ENCODE peak calls at places on chromosomes 13 and 19, in ten cellular contexts. One of them, this sample, is unnamed.

GRCh38 chr13:49374585-49375290 is 69.1 kb downstream of the CAB39L start:
- DNase-seq in HS-5: peak; percentile 41
- DNase-seq in sigmoid colon: no peak
- DNase-seq in AG20443: peak; percentile 67
- DNase-seq in frontal cortex: no peak
- DNase-seq in H4: peak; percentile 11
- DNase-seq in mammary epithelial cell: peak; percentile 83
- DNase-seq in dorsolateral prefrontal cortex: no peak
- DNase-seq in mesendoderm: no peak
- DNase-seq in activated T-cell treated with anti-CD3 and anti-CD28 coated beads, Interleukin-2, amount 50 U/mL, for 72 hours: no peak
- DNase-seq in this sample: no peak

GRCh38 chr13:59034198-59034597 is 1129.5 kb downstream of the DIAPH3 start:
- DNase-seq in HS-5: no peak
- DNase-seq in sigmoid colon: no peak
- DNase-seq in AG20443: no peak
- DNase-seq in frontal cortex: no peak
- DNase-seq in H4: no peak
- DNase-seq in mammary epithelial cell: no peak
- DNase-seq in dorsolateral prefrontal cortex: no peak
- DNase-seq in mesendoderm: peak; percentile 60
- DNase-seq in activated T-cell treated with anti-CD3 and anti-CD28 coated beads, Interleukin-2, amount 50 U/mL, for 72 hours: no peak
- DNase-seq in this sample: no peak

GRCh38 chr19:30371960-30372824 is at the start of gene ZNF536:
- DNase-seq in HS-5: no peak
- DNase-seq in sigmoid colon: no peak
- DNase-seq in AG20443: peak; percentile 29
- DNase-seq in frontal cortex: peak; percentile 75
- DNase-seq in H4: no peak
- DNase-seq in mammary epithelial cell: no peak
- DNase-seq in dorsolateral prefrontal cortex: peak; percentile 64
- DNase-seq in mesendoderm: no peak
- DNase-seq in activated T-cell treated with anti-CD3 and anti-CD28 coated beads, Interleukin-2, amount 50 U/mL, for 72 hours: no peak
- DNase-seq in this sample: no peak

GRCh38 chr13:72694314-72694713 is 33.1 kb downstream of the MZT1 start:
- DNase-seq in HS-5: no peak
- DNase-seq in sigmoid colon: no peak
- DNase-seq in AG20443: no peak
- DNase-seq in frontal cortex: no peak
- DNase-seq in H4: no peak
- DNase-seq in mammary epithelial cell: no peak
- DNase-seq in dorsolateral prefrontal cortex: no peak
- DNase-seq in mesendoderm: peak; percentile 21
- DNase-seq in activated T-cell treated with anti-CD3 and anti-CD28 coated beads, Interleukin-2, amount 50 U/mL, for 72 hours: no peak
- DNase-seq in this sample: no peak

GRCh38 chr19:17294051-17294891 is 9.0 kb downstream of the ABHD8 start:
- DNase-seq in HS-5: no peak
- DNase-seq in sigmoid colon: no peak
- DNase-seq in AG20443: peak; percentile 62
- DNase-seq in frontal cortex: no peak
- DNase-seq in H4: no peak
- DNase-seq in mammary epithelial cell: no peak
- DNase-seq in dorsolateral prefrontal cortex: no peak
- DNase-seq in mesendoderm: peak; percentile 77
- DNase-seq in activated T-cell treated with anti-CD3 and anti-CD28 coated beads, Interleukin-2, amount 50 U/mL, for 72 hours: peak; percentile 79
- DNase-seq in this sample: peak; percentile 29

GRCh38 chr13:73833331-73834070 is 300.7 kb downstream of the KLF12 start:
- DNase-seq in HS-5: no peak
- DNase-seq in sigmoid colon: no peak
- DNase-seq in AG20443: no peak
- DNase-seq in frontal cortex: no peak
- DNase-seq in H4: no peak
- DNase-seq in mammary epithelial cell: no peak
- DNase-seq in dorsolateral prefrontal cortex: no peak
- DNase-seq in mesendoderm: no peak
- DNase-seq in activated T-cell treated with anti-CD3 and anti-CD28 coated beads, Interleukin-2, amount 50 U/mL, for 72 hours: no peak
- DNase-seq in this sample: no peak

GRCh38 chr13:73891805-73892204 is 242.4 kb downstream of the KLF12 start:
- DNase-seq in HS-5: no peak
- DNase-seq in sigmoid colon: no peak
- DNase-seq in AG20443: no peak
- DNase-seq in frontal cortex: no peak
- DNase-seq in H4: no peak
- DNase-seq in mammary epithelial cell: no peak
- DNase-seq in dorsolateral prefrontal cortex: no peak
- DNase-seq in mesendoderm: no peak
- DNase-seq in activated T-cell treated with anti-CD3 and anti-CD28 coated beads, Interleukin-2, amount 50 U/mL, for 72 hours: no peak
- DNase-seq in this sample: no peak

GRCh38 chr19:54138777-54139256 is 1.3 kb downstream of the CNOT3 start:
- DNase-seq in HS-5: no peak
- DNase-seq in sigmoid colon: no peak
- DNase-seq in AG20443: no peak
- DNase-seq in frontal cortex: no peak
- DNase-seq in H4: no peak
- DNase-seq in mammary epithelial cell: no peak
- DNase-seq in dorsolateral prefrontal cortex: no peak
- DNase-seq in mesendoderm: peak; percentile 17
- DNase-seq in activated T-cell treated with anti-CD3 and anti-CD28 coated beads, Interleukin-2, amount 50 U/mL, for 72 hours: no peak
- DNase-seq in this sample: no peak

GRCh38 chr13:70905035-70905434 is 796.8 kb upstream of the KLHL1 start:
- DNase-seq in HS-5: no peak
- DNase-seq in sigmoid colon: no peak
- DNase-seq in AG20443: no peak
- DNase-seq in frontal cortex: no peak
- DNase-seq in H4: no peak
- DNase-seq in mammary epithelial cell: no peak
- DNase-seq in dorsolateral prefrontal cortex: no peak
- DNase-seq in mesendoderm: no peak
- DNase-seq in activated T-cell treated with anti-CD3 and anti-CD28 coated beads, Interleukin-2, amount 50 U/mL, for 72 hours: no peak
- DNase-seq in this sample: no peak

GRCh38 chr19:18657590-18658365 is 20.9 kb downstream of the KLHL26 start:
- DNase-seq in HS-5: no peak
- DNase-seq in sigmoid colon: peak; percentile 82
- DNase-seq in AG20443: peak; percentile 45
- DNase-seq in frontal cortex: no peak
- DNase-seq in H4: no peak
- DNase-seq in mammary epithelial cell: no peak
- DNase-seq in dorsolateral prefrontal cortex: no peak
- DNase-seq in mesendoderm: peak; percentile 87
- DNase-seq in activated T-cell treated with anti-CD3 and anti-CD28 coated beads, Interleukin-2, amount 50 U/mL, for 72 hours: no peak
- DNase-seq in this sample: no peak

GRCh38 chr19:13884726-13885591 is 8.0 kb downstream of the NANOS3 start:
- DNase-seq in HS-5: no peak
- DNase-seq in sigmoid colon: no peak
- DNase-seq in AG20443: no peak
- DNase-seq in frontal cortex: no peak
- DNase-seq in H4: no peak
- DNase-seq in mammary epithelial cell: no peak
- DNase-seq in dorsolateral prefrontal cortex: no peak
- DNase-seq in mesendoderm: no peak
- DNase-seq in activated T-cell treated with anti-CD3 and anti-CD28 coated beads, Interleukin-2, amount 50 U/mL, for 72 hours: no peak
- DNase-seq in this sample: no peak

GRCh38 chr13:79011179-79011578 is 352.2 kb upstream of the OBI1 start:
- DNase-seq in HS-5: no peak
- DNase-seq in sigmoid colon: no peak
- DNase-seq in AG20443: no peak
- DNase-seq in frontal cortex: no peak
- DNase-seq in H4: no peak
- DNase-seq in mammary epithelial cell: no peak
- DNase-seq in dorsolateral prefrontal cortex: no peak
- DNase-seq in mesendoderm: no peak
- DNase-seq in activated T-cell treated with anti-CD3 and anti-CD28 coated beads, Interleukin-2, amount 50 U/mL, for 72 hours: no peak
- DNase-seq in this sample: no peak

GRCh38 chr19:11496391-11497163 is 9.1 kb downstream of the ZNF653 start:
- DNase-seq in HS-5: peak; percentile 46
- DNase-seq in sigmoid colon: peak; percentile 88
- DNase-seq in AG20443: peak; percentile 89
- DNase-seq in frontal cortex: no peak
- DNase-seq in H4: peak; percentile 77
- DNase-seq in mammary epithelial cell: peak; percentile 63
- DNase-seq in dorsolateral prefrontal cortex: peak; percentile 48
- DNase-seq in mesendoderm: peak; percentile 93
- DNase-seq in activated T-cell treated with anti-CD3 and anti-CD28 coated beads, Interleukin-2, amount 50 U/mL, for 72 hours: peak; percentile 77
- DNase-seq in this sample: peak; percentile 52

GRCh38 chr13:68078874-68079273 is 848.7 kb upstream of the PCDH9 start:
- DNase-seq in HS-5: no peak
- DNase-seq in sigmoid colon: no peak
- DNase-seq in AG20443: no peak
- DNase-seq in frontal cortex: no peak
- DNase-seq in H4: no peak
- DNase-seq in mammary epithelial cell: no peak
- DNase-seq in dorsolateral prefrontal cortex: no peak
- DNase-seq in mesendoderm: no peak
- DNase-seq in activated T-cell treated with anti-CD3 and anti-CD28 coated beads, Interleukin-2, amount 50 U/mL, for 72 hours: no peak
- DNase-seq in this sample: no peak

GRCh38 chr19:18204394-18205179 is 745 bp upstream of the RAB3A start:
- DNase-seq in HS-5: no peak
- DNase-seq in sigmoid colon: peak; percentile 86
- DNase-seq in AG20443: no peak
- DNase-seq in frontal cortex: no peak
- DNase-seq in H4: no peak
- DNase-seq in mammary epithelial cell: no peak
- DNase-seq in dorsolateral prefrontal cortex: no peak
- DNase-seq in mesendoderm: peak; percentile 82
- DNase-seq in activated T-cell treated with anti-CD3 and anti-CD28 coated beads, Interleukin-2, amount 50 U/mL, for 72 hours: peak; percentile 70
- DNase-seq in this sample: no peak

GRCh38 chr13:73767747-73768315 is 366.4 kb downstream of the KLF12 start:
- DNase-seq in HS-5: no peak
- DNase-seq in sigmoid colon: no peak
- DNase-seq in AG20443: no peak
- DNase-seq in frontal cortex: no peak
- DNase-seq in H4: no peak
- DNase-seq in mammary epithelial cell: no peak
- DNase-seq in dorsolateral prefrontal cortex: no peak
- DNase-seq in mesendoderm: peak; percentile 74
- DNase-seq in activated T-cell treated with anti-CD3 and anti-CD28 coated beads, Interleukin-2, amount 50 U/mL, for 72 hours: peak; percentile 21
- DNase-seq in this sample: no peak

GRCh38 chr19:35268546-35269424 is at the start of gene USF2:
- DNase-seq in HS-5: no peak
- DNase-seq in sigmoid colon: peak; percentile 89
- DNase-seq in AG20443: peak; percentile 80
- DNase-seq in frontal cortex: peak; percentile 91
- DNase-seq in H4: peak; percentile 94
- DNase-seq in mammary epithelial cell: peak; percentile 50
- DNase-seq in dorsolateral prefrontal cortex: peak; percentile 71
- DNase-seq in mesendoderm: peak; percentile 81
- DNase-seq in activated T-cell treated with anti-CD3 and anti-CD28 coated beads, Interleukin-2, amount 50 U/mL, for 72 hours: peak; percentile 73
- DNase-seq in this sample: peak; percentile 43

GRCh38 chr19:5231857-5232503 is 108.6 kb downstream of the PTPRS start:
- DNase-seq in HS-5: no peak
- DNase-seq in sigmoid colon: no peak
- DNase-seq in AG20443: no peak
- DNase-seq in frontal cortex: no peak
- DNase-seq in H4: no peak
- DNase-seq in mammary epithelial cell: no peak
- DNase-seq in dorsolateral prefrontal cortex: no peak
- DNase-seq in mesendoderm: no peak
- DNase-seq in activated T-cell treated with anti-CD3 and anti-CD28 coated beads, Interleukin-2, amount 50 U/mL, for 72 hours: no peak
- DNase-seq in this sample: no peak

GRCh38 chr19:11931051-11931450 is 6.1 kb downstream of the ZNF700 start:
- DNase-seq in HS-5: no peak
- DNase-seq in sigmoid colon: no peak
- DNase-seq in AG20443: no peak
- DNase-seq in frontal cortex: no peak
- DNase-seq in H4: no peak
- DNase-seq in mammary epithelial cell: no peak
- DNase-seq in dorsolateral prefrontal cortex: no peak
- DNase-seq in mesendoderm: no peak
- DNase-seq in activated T-cell treated with anti-CD3 and anti-CD28 coated beads, Interleukin-2, amount 50 U/mL, for 72 hours: no peak
- DNase-seq in this sample: no peak

GRCh38 chr13:98158172-98158907 is 15.4 kb downstream of the FARP1 start:
- DNase-seq in HS-5: no peak
- DNase-seq in sigmoid colon: no peak
- DNase-seq in AG20443: no peak
- DNase-seq in frontal cortex: no peak
- DNase-seq in H4: no peak
- DNase-seq in mammary epithelial cell: no peak
- DNase-seq in dorsolateral prefrontal cortex: no peak
- DNase-seq in mesendoderm: no peak
- DNase-seq in activated T-cell treated with anti-CD3 and anti-CD28 coated beads, Interleukin-2, amount 50 U/mL, for 72 hours: no peak
- DNase-seq in this sample: no peak

GRCh38 chr13:84481958-84482357 is 599.7 kb upstream of the SLITRK1 start:
- DNase-seq in HS-5: no peak
- DNase-seq in sigmoid colon: no peak
- DNase-seq in AG20443: no peak
- DNase-seq in frontal cortex: no peak
- DNase-seq in H4: no peak
- DNase-seq in mammary epithelial cell: peak; percentile 80
- DNase-seq in dorsolateral prefrontal cortex: no peak
- DNase-seq in mesendoderm: no peak
- DNase-seq in activated T-cell treated with anti-CD3 and anti-CD28 coated beads, Interleukin-2, amount 50 U/mL, for 72 hours: no peak
- DNase-seq in this sample: no peak

GRCh38 chr13:76300688-76301087 is 585.5 kb downstream of the KCTD12 start:
- DNase-seq in HS-5: no peak
- DNase-seq in sigmoid colon: no peak
- DNase-seq in AG20443: no peak
- DNase-seq in frontal cortex: no peak
- DNase-seq in H4: no peak
- DNase-seq in mammary epithelial cell: peak; percentile 2
- DNase-seq in dorsolateral prefrontal cortex: no peak
- DNase-seq in mesendoderm: no peak
- DNase-seq in activated T-cell treated with anti-CD3 and anti-CD28 coated beads, Interleukin-2, amount 50 U/mL, for 72 hours: no peak
- DNase-seq in this sample: no peak

GRCh38 chr13:23159587-23160240 is 21.1 kb upstream of the SGCG start:
- DNase-seq in HS-5: no peak
- DNase-seq in sigmoid colon: no peak
- DNase-seq in AG20443: peak; percentile 40
- DNase-seq in frontal cortex: no peak
- DNase-seq in H4: no peak
- DNase-seq in mammary epithelial cell: no peak
- DNase-seq in dorsolateral prefrontal cortex: no peak
- DNase-seq in mesendoderm: peak; percentile 82
- DNase-seq in activated T-cell treated with anti-CD3 and anti-CD28 coated beads, Interleukin-2, amount 50 U/mL, for 72 hours: no peak
- DNase-seq in this sample: no peak

GRCh38 chr13:27622102-27622820 is 569 bp downstream of the POLR1D start:
- DNase-seq in HS-5: no peak
- DNase-seq in sigmoid colon: no peak
- DNase-seq in AG20443: peak; percentile 11
- DNase-seq in frontal cortex: no peak
- DNase-seq in H4: no peak
- DNase-seq in mammary epithelial cell: no peak
- DNase-seq in dorsolateral prefrontal cortex: no peak
- DNase-seq in mesendoderm: no peak
- DNase-seq in activated T-cell treated with anti-CD3 and anti-CD28 coated beads, Interleukin-2, amount 50 U/mL, for 72 hours: no peak
- DNase-seq in this sample: no peak

GRCh38 chr19:29533578-29534544 is 8.1 kb downstream of the VSTM2B start:
- DNase-seq in HS-5: no peak
- DNase-seq in sigmoid colon: peak; percentile 41
- DNase-seq in AG20443: no peak
- DNase-seq in frontal cortex: no peak
- DNase-seq in H4: no peak
- DNase-seq in mammary epithelial cell: no peak
- DNase-seq in dorsolateral prefrontal cortex: peak; percentile 15
- DNase-seq in mesendoderm: no peak
- DNase-seq in activated T-cell treated with anti-CD3 and anti-CD28 coated beads, Interleukin-2, amount 50 U/mL, for 72 hours: no peak
- DNase-seq in this sample: no peak

GRCh38 chr19:17981611-17982010 is 14.7 kb downstream of the KCNN1 start:
- DNase-seq in HS-5: no peak
- DNase-seq in sigmoid colon: no peak
- DNase-seq in AG20443: no peak
- DNase-seq in frontal cortex: no peak
- DNase-seq in H4: no peak
- DNase-seq in mammary epithelial cell: no peak
- DNase-seq in dorsolateral prefrontal cortex: no peak
- DNase-seq in mesendoderm: no peak
- DNase-seq in activated T-cell treated with anti-CD3 and anti-CD28 coated beads, Interleukin-2, amount 50 U/mL, for 72 hours: no peak
- DNase-seq in this sample: no peak

GRCh38 chr13:24161010-24161775 is 673 bp downstream of the SPATA13 start:
- DNase-seq in HS-5: no peak
- DNase-seq in sigmoid colon: peak; percentile 73
- DNase-seq in AG20443: peak; percentile 34
- DNase-seq in frontal cortex: peak; percentile 46
- DNase-seq in H4: no peak
- DNase-seq in mammary epithelial cell: no peak
- DNase-seq in dorsolateral prefrontal cortex: peak; percentile 29
- DNase-seq in mesendoderm: peak; percentile 44
- DNase-seq in activated T-cell treated with anti-CD3 and anti-CD28 coated beads, Interleukin-2, amount 50 U/mL, for 72 hours: peak; percentile 49
- DNase-seq in this sample: peak; percentile 8

GRCh38 chr13:112063309-112063626 is 3.7 kb upstream of the SOX1 start:
- DNase-seq in HS-5: no peak
- DNase-seq in sigmoid colon: no peak
- DNase-seq in AG20443: no peak
- DNase-seq in frontal cortex: no peak
- DNase-seq in H4: no peak
- DNase-seq in mammary epithelial cell: no peak
- DNase-seq in dorsolateral prefrontal cortex: no peak
- DNase-seq in mesendoderm: no peak
- DNase-seq in activated T-cell treated with anti-CD3 and anti-CD28 coated beads, Interleukin-2, amount 50 U/mL, for 72 hours: no peak
- DNase-seq in this sample: no peak